ENCODE peak calls at places on chromosomes 3 and 15, in four cellular contexts. N is activated gamma-delta T cell; T is activated CD4-positive, alpha-beta T cell treated with anti-CD3 and anti-CD28 coated beads, Interleukin-2, amount 50 U/mL, for 48 hours; J is COR-L47. Z is an unnamed sample.

GRCh38 chr15:33135355-33135781 is 59.1 kb downstream of the FMN1 start:
- DNase-seq in N (no peak), J (no peak), T (no peak), Z (no peak)

GRCh38 chr15:78804391-78804792 is 6.9 kb downstream of the ADAMTS7 start:
- DNase-seq in T (no peak), N (no peak), J (peak; percentile 64), Z (no peak)

GRCh38 chr3:362939-363338 is 166.4 kb downstream of the CHL1 start:
- DNase-seq in N (no peak), J (no peak), T (no peak), Z (no peak)

GRCh38 chr3:85476891-85477495 is 518.2 kb downstream of the CADM2 start:
- DNase-seq in J (no peak), N (no peak), T (no peak), Z (no peak)

GRCh38 chr3:14319654-14320182 is 82.7 kb upstream of the SLC6A6 start:
- DNase-seq in J (no peak), N (no peak), T (peak; percentile 4), Z (no peak)

GRCh38 chr3:17258823-17259436 is 374.2 kb downstream of the PLCL2 start:
- DNase-seq in N (no peak), T (no peak), J (no peak), Z (no peak)

GRCh38 chr3:186953011-186953487 is 22.7 kb downstream of the ST6GAL1 start:
- DNase-seq in T (no peak), J (no peak), N (no peak), Z (no peak)

GRCh38 chr3:10682692-10683091 is 133.3 kb upstream of the SLC6A11 start:
- DNase-seq in J (no peak), T (no peak), N (no peak), Z (no peak)

GRCh38 chr15:90610220-90610619 is 80.5 kb downstream of the CRTC3 start:
- DNase-seq in J (no peak), N (no peak), T (no peak), Z (no peak)

GRCh38 chr15:80194186-80194585 is 41.4 kb downstream of the FAH start:
- DNase-seq in J (no peak), T (no peak), N (no peak), Z (no peak)

GRCh38 chr15:41568350-41569017 is 9.5 kb downstream of the TYRO3 start:
- DNase-seq in N (no peak), J (no peak), T (no peak), Z (no peak)

GRCh38 chr3:45464336-45464809 is 76.0 kb downstream of the LARS2 start:
- DNase-seq in T (no peak), J (no peak), N (no peak), Z (no peak)

GRCh38 chr15:99619712-99620111 is 53.9 kb downstream of the MEF2A start:
- DNase-seq in N (no peak), J (no peak), T (no peak), Z (no peak)

GRCh38 chr3:48369685-48370329 is 2.2 kb upstream of the FBXW12 start:
- DNase-seq in N (no peak), J (no peak), T (no peak), Z (no peak)

GRCh38 chr3:44065311-44065710 is 176.4 kb upstream of the TOPAZ1 start:
- DNase-seq in T (no peak), N (no peak), J (peak; percentile 88), Z (no peak)

GRCh38 chr3:162740941-162741596 is 1244.5 kb downstream of the OTOL1 start:
- DNase-seq in J (no peak), T (no peak), N (no peak), Z (no peak)

GRCh38 chr3:119715105-119715504 is 12.3 kb downstream of the CFAP91 start:
- DNase-seq in J (no peak), T (no peak), N (no peak), Z (no peak)

GRCh38 chr3:107690522-107691138 is 167.9 kb downstream of the BBX start:
- DNase-seq in T (no peak), J (peak; percentile 80), N (no peak), Z (no peak)

GRCh38 chr3:186035277-186035676 is 73.6 kb downstream of the ETV5 start:
- DNase-seq in J (no peak), T (no peak), N (no peak), Z (no peak)

GRCh38 chr3:191873741-191874140 is 412.8 kb downstream of the PYDC2 start:
- DNase-seq in T (no peak), N (no peak), J (no peak), Z (no peak)

GRCh38 chr3:155244206-155244605 is 49.3 kb downstream of the STRIT1 start:
- DNase-seq in J (no peak), T (no peak), N (no peak), Z (no peak)

GRCh38 chr3:111769110-111769509 is 90.0 kb upstream of the PHLDB2 start:
- DNase-seq in J (no peak), N (no peak), T (no peak), Z (no peak)

GRCh38 chr15:53453253-53454105 is 306.0 kb downstream of the WDR72 start:
- DNase-seq in N (no peak), J (no peak), T (no peak), Z (peak; percentile 37)

GRCh38 chr15:101451192-101451799 is 38.2 kb downstream of the PCSK6 start:
- DNase-seq in N (no peak), J (no peak), T (peak; percentile 7), Z (no peak)

GRCh38 chr15:88918738-88919137 is 5.6 kb upstream of the MFGE8 start:
- DNase-seq in N (no peak), T (peak; percentile 56), J (no peak), Z (no peak)

GRCh38 chr3:102068736-102069135 is 219.4 kb downstream of the NFKBIZ start:
- DNase-seq in N (no peak), T (no peak), J (no peak), Z (no peak)

GRCh38 chr3:150242220-150242938 is 165.7 kb upstream of the TSC22D2 start:
- DNase-seq in N (no peak), T (no peak), J (no peak), Z (no peak)

Z was measured in NCI-H774.